ENCODE peak calls at places on chromosomes 11 and 22, in ten cellular contexts. H is stomach, A is right lobe of liver, B is HCT116, W is esophagus squamous epithelium, L is body of pancreas, I is K562, N is Peyer's patch, Y is testis, X is heart left ventricle. G is an unnamed sample.

GRCh38 chr11:116311141-116311540 is 461.6 kb downstream of the BUD13 start:
- DNase-seq in Y (no peak), I (no peak), H (no peak), L (no peak), N (no peak), A (no peak), X (no peak), W (no peak), B (no peak), G (no peak)

GRCh38 chr11:33160147-33160546 is 1.1 kb downstream of the CSTF3 start:
- DNase-seq in A (no peak), N (no peak), I (no peak), W (no peak), L (no peak), B (no peak), X (no peak), Y (no peak), H (no peak), G (no peak)

GRCh38 chr22:39524089-39524752 is 3.9 kb downstream of the ATF4 start:
- DNase-seq in L (no peak), A (no peak), N (no peak), I (no peak), W (no peak), H (no peak), B (no peak), Y (no peak), X (no peak), G (peak; percentile 39)

GRCh38 chr11:5366856-5367255 is 15.5 kb downstream of the OR51B6 start:
- DNase-seq in W (no peak), I (no peak), A (no peak), X (no peak), Y (no peak), N (no peak), H (no peak), L (no peak), B (no peak), G (no peak)

GRCh38 chr22:26617251-26618199 is at the start of gene CRYBB1:
- DNase-seq in Y (no peak), N (peak; percentile 53), X (peak; percentile 39), A (peak; percentile 23), H (no peak), I (peak; percentile 22), L (no peak), W (no peak), B (no peak), G (no peak)

GRCh38 chr11:68099474-68100405 is 21.4 kb downstream of the CHKA start:
- DNase-seq in L (peak; percentile 96), X (peak; percentile 35), Y (no peak), W (no peak), B (no peak), H (peak; percentile 95), I (peak; percentile 33), A (peak; percentile 66), N (peak; percentile 61), G (peak; percentile 80)

GRCh38 chr11:70128435-70128906 is 50.4 kb downstream of the ANO1 start:
- DNase-seq in Y (no peak), W (no peak), I (no peak), L (peak; percentile 25), B (peak; percentile 41), H (peak; percentile 74), A (peak; percentile 86), N (no peak), X (no peak), G (no peak)

GRCh38 chr11:120424185-120424969 is 87.2 kb upstream of the GRIK4 start:
- DNase-seq in N (no peak), B (no peak), I (no peak), A (no peak), X (no peak), W (no peak), Y (no peak), H (no peak), L (no peak), G (no peak)

GRCh38 chr11:132072044-132072879 is 701.8 kb downstream of the NTM start:
- DNase-seq in L (no peak), X (no peak), B (no peak), A (no peak), W (no peak), N (no peak), Y (no peak), I (no peak), H (no peak), G (no peak)

GRCh38 chr11:12007769-12008737 is at the start of gene DKK3:
- DNase-seq in B (no peak), X (peak; percentile 47), A (no peak), N (no peak), L (no peak), W (no peak), I (no peak), H (no peak), Y (peak; percentile 26), G (no peak)
- TF ChIP-seq POLR2A in B (no peak), X (no peak), A (no peak), N (no peak), L (no peak), W (no peak), I (no peak), H (no peak), Y (no peak), G (no peak)

DNA sequence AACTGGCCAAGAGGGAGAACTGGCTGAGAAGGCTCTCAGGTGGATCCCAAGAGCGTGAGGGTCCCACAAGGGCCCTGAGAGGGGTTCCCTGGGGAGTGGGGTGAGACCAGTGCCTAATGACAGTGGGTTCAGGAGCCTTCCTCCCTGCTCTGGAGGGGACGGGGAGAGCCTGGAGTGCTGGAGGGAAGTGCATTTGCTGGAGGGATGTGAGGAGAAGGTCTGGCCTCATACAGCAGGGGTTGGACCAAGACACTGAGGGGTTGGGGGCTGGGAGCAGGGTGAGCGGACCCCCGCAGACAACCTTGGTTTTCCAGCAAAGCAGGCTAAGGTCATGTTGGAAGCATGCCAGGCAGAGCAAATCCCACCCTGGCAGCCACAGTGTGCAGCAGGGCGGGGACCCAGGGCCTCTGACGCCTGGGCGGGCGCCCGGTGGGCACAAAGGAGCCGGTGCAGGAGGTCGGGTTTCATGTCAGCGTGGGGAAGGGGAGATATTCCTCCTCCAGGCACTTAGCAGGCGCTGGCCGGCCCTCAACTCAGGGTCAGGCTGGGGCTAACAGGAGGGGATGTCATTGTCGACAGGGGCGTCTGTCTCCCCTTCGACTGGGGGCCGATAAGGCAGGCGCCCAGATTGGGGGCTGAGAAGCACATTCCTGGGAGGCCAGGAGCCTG is 3.1 kb upstream of the DERL3 start:
- DNase-seq in A (no peak), H (no peak), Y (no peak), L (no peak), B (no peak), W (no peak), N (no peak), I (no peak), X (no peak), G (no peak)
- H3K9me3 ChIP-seq in A (no peaks in the 10 kb centered on the region), H (no peaks in the 10 kb centered on the region), Y (no peaks in the 10 kb centered on the region), L (no peaks in the 10 kb centered on the region), B (no peaks in the 10 kb centered on the region), W (no peaks in the 10 kb centered on the region), N (no peaks in the 10 kb centered on the region), I (no peaks in the 10 kb centered on the region), X (no peaks in the 10 kb centered on the region), G (no peaks in the 10 kb centered on the region)

GRCh38 chr11:65780770-65781151 is at the start of gene AP5B1:
- DNase-seq in A (peak; percentile 82), H (peak; percentile 78), N (peak; percentile 87), B (no peak), X (peak; percentile 72), W (no peak), Y (peak; percentile 50), I (peak; percentile 90), L (peak; percentile 84), G (peak; percentile 74)
- TF ChIP-seq CTCF in A (no peak), H (no peak), N (no peak), B (no peak), X (no peak), W (no peak), Y (no peak), I (no peak), L (no peak), G (no peak)

GRCh38 chr22:29306830-29307657 is 594 bp downstream of the GAS2L1 start:
- DNase-seq in W (no peak), A (peak; percentile 89), N (peak; percentile 85), H (peak; percentile 83), X (peak; percentile 90), I (peak; percentile 82), Y (peak; percentile 90), B (no peak), L (peak; percentile 86), G (peak; percentile 85)
- TF ChIP-seq POLR2A in W (no peak), A (peak; percentile 36), N (peak; percentile 29), H (no peak), X (peak; percentile 87), I (no peak), Y (no peak), B (peak; percentile 29), L (no peak), G (no peak)

GRCh38 chr22:22983123-22983522 is 87.2 kb upstream of the GNAZ start:
- DNase-seq in Y (no peak), W (no peak), N (no peak), X (no peak), L (no peak), I (peak; percentile 31), H (no peak), B (no peak), A (no peak), G (no peak)
- H3K9me3 ChIP-seq in Y (no peaks in the 10 kb centered on the region), W (peaks cover 10% of the 10 kb centered on the region), N (no peaks in the 10 kb centered on the region), X (no peaks in the 10 kb centered on the region), L (no peaks in the 10 kb centered on the region), I (peaks cover 7% of the 10 kb centered on the region), H (peaks cover 19% of the 10 kb centered on the region), B (peaks cover 14% of the 10 kb centered on the region), A (no peaks in the 10 kb centered on the region), G (no peaks in the 10 kb centered on the region)

GRCh38 chr22:41589260-41589600 is 410 bp downstream of the PMM1 start:
- DNase-seq in W (no peak), X (no peak), B (no peak), N (no peak), Y (peak; percentile 34), L (peak; percentile 41), I (peak; percentile 67), A (no peak), H (peak; percentile 31), G (peak; percentile 15)
- TF ChIP-seq CTCF in W (no peak), X (no peak), B (no peak), N (no peak), Y (no peak), L (no peak), I (no peak), A (no peak), H (no peak), G (no peak)

GRCh38 chr11:63999349-64000025 is 13.2 kb downstream of the OTUB1 start:
- DNase-seq in B (no peak), W (no peak), H (peak; percentile 85), A (peak; percentile 35), N (peak; percentile 67), I (peak; percentile 89), X (peak; percentile 58), Y (peak; percentile 44), L (peak; percentile 45), G (peak; percentile 91)
- TF ChIP-seq POLR2A in B (no peak), W (no peak), H (no peak), A (no peak), N (no peak), I (no peak), X (no peak), Y (no peak), L (no peak), G (no peak)

GRCh38 chr22:20575724-20576444 is 68.5 kb downstream of the MED15 start:
- DNase-seq in W (no peak), B (no peak), H (no peak), A (no peak), X (no peak), N (no peak), I (no peak), Y (no peak), L (no peak), G (no peak)
- H3K9me3 ChIP-seq in W (no peaks in the 10 kb centered on the region), B (no peaks in the 10 kb centered on the region), H (no peaks in the 10 kb centered on the region), A (no peaks in the 10 kb centered on the region), X (no peaks in the 10 kb centered on the region), N (no peaks in the 10 kb centered on the region), I (no peaks in the 10 kb centered on the region), Y (no peaks in the 10 kb centered on the region), L (no peaks in the 10 kb centered on the region), G (no peaks in the 10 kb centered on the region)